ENCODE peak calls at places on chromosomes 11 and 22, in five cellular contexts. One of them, this sample, is unnamed.

GRCh38 chr22:43969021-43969878 is 14.0 kb downstream of the SAMM50 start:
- DNase-seq in aorta: no peak
- DNase-seq in adipocyte: no peak
- DNase-seq in LHCN-M2: no peak
- DNase-seq in GM04503: no peak
- DNase-seq in this sample: no peak

GRCh38 chr11:115961168-115962003 is 457.2 kb upstream of the CADM1 start:
- DNase-seq in LHCN-M2: peak; percentile 11
- DNase-seq in adipocyte: no peak
- DNase-seq in aorta: no peak
- DNase-seq in GM04503: no peak
- DNase-seq in this sample: no peak

GRCh38 chr11:84212467-84213390 is 926.6 kb upstream of the CCDC90B start:
- DNase-seq in adipocyte: no peak
- DNase-seq in LHCN-M2: no peak
- DNase-seq in GM04503: no peak
- DNase-seq in aorta: no peak
- DNase-seq in this sample: peak; percentile 28

GRCh38 chr11:102393272-102393730 is 46.3 kb downstream of the BIRC2 start:
- DNase-seq in aorta: no peak
- DNase-seq in LHCN-M2: no peak
- DNase-seq in GM04503: no peak
- DNase-seq in adipocyte: no peak
- DNase-seq in this sample: no peak

GRCh38 chr11:47127213-47127612 is 49.5 kb downstream of the ARFGAP2 start:
- DNase-seq in LHCN-M2: no peak
- DNase-seq in adipocyte: no peak
- DNase-seq in aorta: no peak
- DNase-seq in GM04503: no peak
- DNase-seq in this sample: no peak

GRCh38 chr11:92941676-92942571 is 27.5 kb upstream of the MTNR1B start:
- DNase-seq in LHCN-M2: peak; percentile 49
- DNase-seq in aorta: no peak
- DNase-seq in adipocyte: peak; percentile 73
- DNase-seq in GM04503: peak; percentile 4
- DNase-seq in this sample: no peak

GRCh38 chr11:19777032-19777341 is 64.3 kb downstream of the NAV2 start:
- DNase-seq in aorta: peak; percentile 63
- DNase-seq in adipocyte: peak; percentile 73
- DNase-seq in GM04503: no peak
- DNase-seq in LHCN-M2: no peak
- DNase-seq in this sample: no peak

GRCh38 chr11:134535029-134536025 is 123.3 kb upstream of the B3GAT1 start:
- DNase-seq in aorta: no peak
- DNase-seq in adipocyte: no peak
- DNase-seq in LHCN-M2: no peak
- DNase-seq in GM04503: no peak
- DNase-seq in this sample: no peak

GRCh38 chr11:8250981-8251620 is 12.6 kb downstream of the LMO1 start:
- DNase-seq in aorta: no peak
- DNase-seq in adipocyte: no peak
- DNase-seq in GM04503: no peak
- DNase-seq in LHCN-M2: no peak
- DNase-seq in this sample: no peak

GRCh38 chr11:133269272-133269671 is 263.0 kb downstream of the OPCML start:
- DNase-seq in aorta: no peak
- DNase-seq in LHCN-M2: no peak
- DNase-seq in GM04503: no peak
- DNase-seq in adipocyte: no peak
- DNase-seq in this sample: no peak

GRCh38 chr11:83641511-83641910 is 355.3 kb upstream of the CCDC90B start:
- DNase-seq in aorta: no peak
- DNase-seq in GM04503: peak; percentile 33
- DNase-seq in adipocyte: peak; percentile 12
- DNase-seq in LHCN-M2: no peak
- DNase-seq in this sample: peak; percentile 0

GRCh38 chr11:111846640-111847039 is 24.7 kb downstream of the ALG9 start:
- DNase-seq in GM04503: peak; percentile 47
- DNase-seq in adipocyte: peak; percentile 69
- DNase-seq in aorta: no peak
- DNase-seq in LHCN-M2: peak; percentile 48
- DNase-seq in this sample: peak; percentile 10

GRCh38 chr11:114896594-114896993 is 218.3 kb downstream of the NXPE2 start:
- DNase-seq in LHCN-M2: no peak
- DNase-seq in aorta: no peak
- DNase-seq in GM04503: no peak
- DNase-seq in adipocyte: no peak
- DNase-seq in this sample: no peak

This sample was measured in MG63.